ENCODE peak calls at places on chromosomes 1 and 21, in five cellular contexts. E is astrocyte of the spinal cord; N is CD4-positive, alpha-beta T cell; V is cardiac muscle cell; M is endothelial cell. W is an unnamed sample.

GRCh38 chr1:7199077-7199779 is 414.0 kb downstream of the CAMTA1 start:
- DNase-seq in E (peak; percentile 40), M (no peak), V (no peak), N (no peak), W (no peak)

GRCh38 chr1:84379781-84380180 is 18.5 kb upstream of the DNASE2B start:
- DNase-seq in E (no peak), M (no peak), N (no peak), V (no peak), W (no peak)

GRCh38 chr1:89815040-89815439 is 5.8 kb upstream of the LRRC8D start:
- DNase-seq in N (no peak), V (no peak), M (no peak), E (no peak), W (no peak)

GRCh38 chr1:10419351-10419750 is 10.9 kb upstream of the CENPS start:
- DNase-seq in E (no peak), V (no peak), M (no peak), N (no peak), W (no peak)

GRCh38 chr1:3671371-3672180 is 19.3 kb downstream of the TP73 start:
- DNase-seq in E (no peak), M (no peak), N (no peak), V (no peak), W (no peak)

GRCh38 chr1:206676499-206676898 is 8.2 kb upstream of the MAPKAPK2 start:
- DNase-seq in N (no peak), V (no peak), M (no peak), E (no peak), W (no peak)

GRCh38 chr21:35291963-35292627 is 243.0 kb upstream of the RUNX1 start:
- DNase-seq in M (no peak), E (peak; percentile 28), V (no peak), N (no peak), W (no peak)

GRCh38 chr1:199854681-199855321 is 172.7 kb upstream of the NR5A2 start:
- DNase-seq in V (no peak), E (no peak), M (no peak), N (no peak), W (no peak)

GRCh38 chr1:206923961-206924548 is 2.3 kb upstream of the FCMR start:
- DNase-seq in V (no peak), N (no peak), M (no peak), E (no peak), W (no peak)

GRCh38 chr1:234607091-234608025 is 2.6 kb downstream of the IRF2BP2 start:
- DNase-seq in E (peak; percentile 56), V (peak; percentile 59), M (peak; percentile 31), N (no peak), W (no peak)

GRCh38 chr1:245858022-245858421 is 649.1 kb downstream of the SMYD3 start:
- DNase-seq in M (no peak), N (no peak), V (no peak), E (no peak), W (no peak)

GRCh38 chr1:1207254-1207902 is 986 bp upstream of the TNFRSF18 start:
- DNase-seq in M (peak; percentile 1), N (no peak), E (no peak), V (no peak), W (no peak)

GRCh38 chr1:167196185-167196584 is 24.5 kb upstream of the POU2F1 start:
- DNase-seq in V (no peak), E (peak; percentile 49), M (no peak), N (no peak), W (no peak)

GRCh38 chr1:225881081-225882007 is 836 bp downstream of the TMEM63A start:
- DNase-seq in N (peak; percentile 50), V (peak; percentile 47), M (no peak), E (peak; percentile 38), W (no peak)

GRCh38 chr1:170668301-170668789 is 4.4 kb downstream of the PRRX1 start:
- DNase-seq in N (no peak), E (peak; percentile 69), V (no peak), M (no peak), W (no peak)

GRCh38 chr1:221072214-221072613 is 193.0 kb downstream of the HLX start:
- DNase-seq in N (no peak), E (no peak), M (no peak), V (no peak), W (no peak)

GRCh38 chr1:208170252-208170651 is 73.9 kb downstream of the PLXNA2 start:
- DNase-seq in V (no peak), N (no peak), M (no peak), E (no peak), W (no peak)

GRCh38 chr1:31189696-31190674 is 49.7 kb downstream of the NKAIN1 start:
- DNase-seq in E (no peak), N (no peak), V (no peak), M (no peak), W (no peak)

GRCh38 chr1:79792212-79792575 is 785.7 kb upstream of the ADGRL4 start:
- DNase-seq in M (no peak), N (no peak), E (peak; percentile 32), V (no peak), W (no peak)

GRCh38 chr1:177278626-177279390 is 108.0 kb downstream of the BRINP2 start:
- DNase-seq in M (no peak), N (no peak), V (no peak), E (peak; percentile 29), W (no peak)

GRCh38 chr1:17874231-17874630 is 119.1 kb downstream of the ACTL8 start:
- DNase-seq in N (no peak), V (no peak), E (peak; percentile 78), M (no peak), W (no peak)

GRCh38 chr21:36320421-36321324 is 676 bp downstream of the MORC3 start:
- DNase-seq in M (peak; percentile 74), E (peak; percentile 76), N (peak; percentile 28), V (peak; percentile 74), W (peak; percentile 56)

GRCh38 chr1:236113324-236114032 is 28.9 kb upstream of the GPR137B start:
- DNase-seq in N (no peak), E (no peak), M (no peak), V (no peak), W (no peak)
- TF ChIP-seq CTCF in N (no peak), E (no peak), M (no peak), V (no peak), W (no peak)

GRCh38 chr1:70528591-70529333 is 117.7 kb downstream of the CTH start:
- DNase-seq in E (peak; percentile 30), M (peak; percentile 38), V (peak; percentile 54), N (no peak), W (no peak)
- TF ChIP-seq CTCF in E (peak; percentile 66), M (no peak), V (peak; percentile 61), N (peak; percentile 40), W (peak; percentile 72)

GRCh38 chr1:98264727-98265126 is 343.9 kb upstream of the DPYD start:
- DNase-seq in M (no peak), V (no peak), E (no peak), N (no peak), W (no peak)
- TF ChIP-seq CTCF in M (no peak), V (no peak), E (no peak), N (no peak), W (no peak)

GRCh38 chr1:157086299-157086698 is 13.3 kb downstream of the ETV3L start:
- DNase-seq in E (no peak), M (no peak), N (no peak), V (no peak), W (no peak)

GRCh38 chr1:157087030-157087429 is 12.6 kb downstream of the ETV3L start:
- DNase-seq in M (no peak), E (no peak), N (no peak), V (no peak), W (no peak)

GRCh38 chr1:157088607-157089006 is 11.0 kb downstream of the ETV3L start:
- DNase-seq in V (no peak), M (no peak), E (no peak), N (no peak), W (no peak)

GRCh38 chr1:157084720-157085119 is 14.9 kb downstream of the ETV3L start:
- DNase-seq in V (no peak), N (no peak), E (no peak), M (no peak), W (no peak)

GRCh38 chr1:157085416-157085815 is 14.2 kb downstream of the ETV3L start:
- DNase-seq in V (no peak), E (no peak), M (no peak), N (no peak), W (no peak)
- TF ChIP-seq CTCF in V (no peak), E (no peak), M (no peak), N (no peak), W (no peak)

GRCh38 chr1:42035205-42035829 is 116.6 kb upstream of the HIVEP3 start:
- DNase-seq in N (no peak), V (peak; percentile 80), E (peak; percentile 61), M (peak; percentile 51), W (no peak)
- TF ChIP-seq CTCF in N (peak; percentile 41), V (peak; percentile 44), E (peak; percentile 33), M (peak; percentile 29), W (peak; percentile 54)

GRCh38 chr1:222828939-222829338 is 14.1 kb downstream of the DISP1 start:
- DNase-seq in E (no peak), V (no peak), N (no peak), M (no peak), W (no peak)
- TF ChIP-seq CTCF in E (peak; percentile 26), V (no peak), N (no peak), M (no peak), W (no peak)

GRCh38 chr1:45922813-45923212 is 119.4 kb downstream of the MAST2 start:
- DNase-seq in V (no peak), N (no peak), E (no peak), M (no peak), W (no peak)

GRCh38 chr1:45923343-45923742 is 119.9 kb downstream of the MAST2 start:
- DNase-seq in V (no peak), E (no peak), M (no peak), N (no peak), W (no peak)

GRCh38 chr1:45925728-45926287 is 122.4 kb downstream of the MAST2 start:
- DNase-seq in M (no peak), V (no peak), N (no peak), E (no peak), W (no peak)

GRCh38 chr1:45924736-45925135 is 121.3 kb downstream of the MAST2 start:
- DNase-seq in E (peak; percentile 13), N (no peak), V (no peak), M (no peak), W (no peak)

GRCh38 chr1:45922374-45922773 is 119.0 kb downstream of the MAST2 start:
- DNase-seq in V (no peak), N (no peak), E (no peak), M (no peak), W (no peak)
- TF ChIP-seq CTCF in V (no peak), N (no peak), E (no peak), M (no peak), W (no peak)

GRCh38 chr1:204493882-204494280 is 724 bp downstream of the PIK3C2B start:
- DNase-seq in E (no peak), V (peak; percentile 72), N (peak; percentile 29), M (peak; percentile 48), W (peak; percentile 68)

GRCh38 chr1:204493145-204493881 is 1.3 kb downstream of the PIK3C2B start:
- DNase-seq in N (no peak), E (peak; percentile 65), M (no peak), V (peak; percentile 69), W (no peak)

GRCh38 chr1:204495078-204495753 is 611 bp upstream of the PIK3C2B start:
- DNase-seq in E (no peak), M (no peak), V (no peak), N (no peak), W (no peak)

GRCh38 chr1:204491653-204492052 is 3.0 kb downstream of the PIK3C2B start:
- DNase-seq in E (no peak), V (no peak), N (no peak), M (no peak), W (no peak)

GRCh38 chr1:204494281-204495077 is at the start of gene PIK3C2B:
- DNase-seq in V (peak; percentile 94), M (peak; percentile 86), N (peak; percentile 46), E (peak; percentile 69), W (peak; percentile 77)
- TF ChIP-seq CTCF in V (peak; percentile 39), M (peak; percentile 61), N (peak; percentile 30), E (peak; percentile 37), W (peak; percentile 58)

W was measured in progenitor cell of endocrine pancreas.